ENCODE peak calls at places on chromosomes 6 and 20, in six cellular contexts. M is amniotic epithelial cell, E is cardiac fibroblast, R is AG04450, A is small intestine, D is AML-193. O is an unnamed sample.
A peak's percentile ranks its signal among the peaks of the same experiment; 100 is the strongest.

GRCh38 chr6:31652925-31653724 is 664 bp upstream of the BAG6 start:
- DNase-seq in M (no peak), E (no peak), A (peak; percentile 91), R (no peak), D (peak; percentile 99), O (no peak)

GRCh38 chr6:52201493-52201892 is 15.3 kb downstream of the IL17A start:
- DNase-seq in A (no peak), M (no peak), D (no peak), R (no peak), E (no peak), O (no peak)

GRCh38 chr6:13278184-13278583 is 50.2 kb downstream of the TBC1D7 start:
- DNase-seq in M (no peak), A (no peak), D (peak; percentile 11), R (no peak), E (no peak), O (no peak)

GRCh38 chr6:28585335-28585734 is 59.7 kb downstream of the GPX5 start:
- DNase-seq in E (peak; percentile 81), D (no peak), A (no peak), R (no peak), M (peak; percentile 91), O (no peak)

GRCh38 chr20:57612916-57613315 is 7.3 kb downstream of the ZBP1 start:
- DNase-seq in D (no peak), R (no peak), A (no peak), M (no peak), E (no peak), O (no peak)

GRCh38 chr20:46572181-46572580 is 21.7 kb upstream of the OCSTAMP start:
- DNase-seq in R (no peak), A (no peak), M (no peak), D (no peak), E (no peak), O (no peak)

GRCh38 chr20:46735436-46735835 is 26.0 kb downstream of the SLC2A10 start:
- DNase-seq in A (no peak), R (no peak), D (no peak), M (peak; percentile 90), E (no peak), O (no peak)

GRCh38 chr6:116682334-116682712 is 1.3 kb downstream of the KPNA5 start:
- DNase-seq in R (no peak), M (peak; percentile 80), A (peak; percentile 27), E (peak; percentile 56), D (peak; percentile 74), O (no peak)

GRCh38 chr6:34334796-34335416 is 57.6 kb downstream of the NUDT3 start:
- DNase-seq in A (no peak), R (no peak), D (no peak), M (peak; percentile 58), E (peak; percentile 11), O (no peak)

GRCh38 chr6:143059616-143060353 is 904 bp upstream of the AIG1 start:
- DNase-seq in D (peak; percentile 38), M (peak; percentile 66), E (peak; percentile 93), A (peak; percentile 43), R (peak; percentile 51), O (no peak)

GRCh38 chr6:42138630-42139619 is 3.5 kb downstream of the C6orf132 start:
- DNase-seq in R (no peak), D (no peak), M (peak; percentile 83), E (peak; percentile 37), A (peak; percentile 61), O (no peak)

GRCh38 chr6:130138116-130138908 is 84.4 kb downstream of the SAMD3 start:
- DNase-seq in M (no peak), R (no peak), E (no peak), D (no peak), A (no peak), O (no peak)

GRCh38 chr20:41391587-41392001 is 25.0 kb upstream of the EMILIN3 start:
- DNase-seq in E (no peak), R (no peak), M (no peak), A (no peak), D (no peak), O (no peak)

GRCh38 chr6:159533568-159533967 is 159.5 kb downstream of the SOD2 start:
- DNase-seq in A (no peak), E (no peak), D (no peak), R (no peak), M (no peak), O (no peak)

GRCh38 chr6:158640519-158640918 is 4.0 kb downstream of the DYNLT1 start:
- DNase-seq in A (no peak), E (no peak), R (no peak), D (no peak), M (no peak), O (no peak)

GRCh38 chr20:32218156-32218900 is 10.6 kb downstream of the POFUT1 start:
- DNase-seq in A (peak; percentile 71), R (no peak), E (no peak), M (no peak), D (no peak), O (no peak)

GRCh38 chr20:38170219-38170902 is 5.3 kb upstream of the TGM2 start:
- DNase-seq in E (no peak), R (no peak), A (no peak), M (no peak), D (no peak), O (no peak)

GRCh38 chr20:50551288-50551687 is 41.1 kb downstream of the PTPN1 start:
- DNase-seq in D (no peak), R (no peak), A (no peak), M (no peak), E (no peak), O (no peak)

GRCh38 chr6:132052096-132052495 is 100.9 kb upstream of the CCN2 start:
- DNase-seq in E (no peak), M (no peak), A (no peak), R (no peak), D (no peak), O (no peak)

GRCh38 chr6:145814035-145814500 is 527 bp downstream of the FBXO30 start:
- DNase-seq in R (no peak), D (no peak), A (no peak), M (no peak), E (peak; percentile 64), O (no peak)

GRCh38 chr6:56096454-56096853 is 150.9 kb downstream of the COL21A1 start:
- DNase-seq in D (no peak), R (no peak), E (no peak), A (no peak), M (no peak), O (no peak)

O was measured in smooth muscle cell of the brain vasculature.